ENCODE peak calls at places on chromosomes 11 and 22, in nine cellular contexts. R, Q, W, C, B, T, X, P and K are unnamed samples.

GRCh38 chr22:17562906-17563870 is at the start of gene SLC25A18:
- DNase-seq in X (peak), C (peak), P (peak), W (no peak), T (peak), Q (no peak), R (no peak), B (no peak), K (no peak)

GRCh38 chr11:79507726-79508125 is 66.9 kb upstream of the TENM4 start:
- DNase-seq in Q (no peak), R (no peak), B (no peak), W (no peak), T (no peak), P (no peak), X (no peak), C (no peak), K (no peak)

GRCh38 chr11:63920126-63920869 is 3.3 kb upstream of the RCOR2 start:
- DNase-seq in C (no peak), W (no peak), X (peak), P (peak), B (no peak), T (peak), R (no peak), Q (no peak), K (no peak)

GRCh38 chr11:15775051-15775541 is 581.2 kb downstream of the SOX6 start:
- DNase-seq in P (no peak), T (peak), B (no peak), R (no peak), X (no peak), Q (no peak), W (no peak), C (peak), K (no peak)

GRCh38 chr11:120900642-120901041 is 123.3 kb upstream of the TBCEL start:
- DNase-seq in R (no peak), C (no peak), X (no peak), Q (no peak), W (no peak), B (no peak), P (no peak), T (no peak), K (no peak)

GRCh38 chr11:2813141-2813908 is 72.2 kb downstream of the CDKN1C start:
- DNase-seq in X (no peak), T (peak), W (no peak), R (no peak), C (peak), B (no peak), Q (no peak), P (no peak), K (no peak)

GRCh38 chr11:69465236-69466000 is 16.0 kb upstream of the LINC01488 start:
- DNase-seq in P (no peak), C (no peak), R (no peak), T (peak), W (no peak), B (no peak), Q (no peak), X (no peak), K (no peak)

GRCh38 chr11:12857572-12857971 is 151.5 kb upstream of the RASSF10 start:
- DNase-seq in X (no peak), R (no peak), W (no peak), T (no peak), P (no peak), C (no peak), B (no peak), Q (no peak), K (no peak)

GRCh38 chr22:44102856-44103255 is 77.9 kb upstream of the PARVG start:
- DNase-seq in T (no peak), B (no peak), R (no peak), W (no peak), Q (no peak), C (no peak), P (no peak), X (no peak), K (no peak)

GRCh38 chr11:24679686-24680318 is 182.9 kb downstream of the LUZP2 start:
- DNase-seq in Q (no peak), T (no peak), C (no peak), P (no peak), B (no peak), R (no peak), W (no peak), X (no peak), K (no peak)

GRCh38 chr11:111386611-111387150 is 7.6 kb upstream of the POU2AF1 start:
- DNase-seq in R (no peak), T (no peak), P (no peak), C (no peak), W (no peak), X (no peak), Q (no peak), B (no peak), K (no peak)

GRCh38 chr11:9596926-9597325 is 23.5 kb downstream of the WEE1 start:
- DNase-seq in Q (no peak), B (no peak), W (no peak), P (no peak), R (no peak), C (no peak), T (no peak), X (no peak), K (no peak)

GRCh38 chr11:18617688-18618340 is 16.3 kb downstream of the SPTY2D1 start:
- DNase-seq in P (no peak), T (no peak), C (peak), B (no peak), Q (no peak), W (no peak), R (peak), X (no peak), K (peak)

GRCh38 chr11:32931605-32932004 is 39.0 kb downstream of the QSER1 start:
- DNase-seq in P (no peak), R (no peak), Q (no peak), W (no peak), C (no peak), X (no peak), B (no peak), T (no peak), K (no peak)